ENCODE peak calls at places on chromosomes 13 and 19, in six cellular contexts. K is AG04449, S is tibial artery, A is lower leg skin, H is fibroblast of villous mesenchyme, E is heart left ventricle. X is an unnamed sample.

GRCh38 chr19:50159078-50159477 is 4.0 kb downstream of the IZUMO2 start:
- DNase-seq in K (no peak), S (no peak), A (no peak), H (no peak), E (no peak), X (no peak)

GRCh38 chr13:97261254-97262015 is 39.3 kb downstream of the MBNL2 start:
- DNase-seq in K (no peak), S (no peak), A (no peak), H (no peak), E (no peak), X (no peak)

GRCh38 chr13:110560606-110561334 is 752 bp downstream of the RAB20 start:
- DNase-seq in K (no peak), S (peak; percentile 76), A (no peak), H (peak; percentile 76), E (no peak), X (no peak)

GRCh38 chr19:2719910-2720776 is 1.0 kb downstream of the DIRAS1 start:
- DNase-seq in K (no peak), S (no peak), A (no peak), H (no peak), E (no peak), X (peak; percentile 10)

GRCh38 chr19:49761625-49762311 is 1.3 kb downstream of the TSKS start:
- DNase-seq in K (no peak), S (no peak), A (no peak), H (peak; percentile 69), E (no peak), X (no peak)

GRCh38 chr13:64272681-64273080 is 2857.0 kb upstream of the PCDH20 start:
- DNase-seq in K (no peak), S (no peak), A (no peak), H (no peak), E (no peak), X (no peak)

GRCh38 chr19:55406869-55407624 is 541 bp downstream of the UBE2S start:
- DNase-seq in K (no peak), S (peak; percentile 69), A (no peak), H (peak; percentile 39), E (no peak), X (no peak)

GRCh38 chr19:52453324-52454094 is at the start of gene ZNF578:
- DNase-seq in K (peak; percentile 12), S (peak; percentile 79), A (peak; percentile 62), H (peak; percentile 85), E (peak; percentile 90), X (peak; percentile 33)

GRCh38 chr19:53883741-53884140 is 1.7 kb downstream of the PRKCG start:
- DNase-seq in K (no peak), S (no peak), A (no peak), H (no peak), E (no peak), X (no peak)

GRCh38 chr19:50191270-50191669 is 12.2 kb upstream of the MYH14 start:
- DNase-seq in K (no peak), S (no peak), A (no peak), H (no peak), E (no peak), X (no peak)

GRCh38 chr13:100323937-100324336 is 235.0 kb downstream of the PCCA start:
- DNase-seq in K (no peak), S (no peak), A (no peak), H (no peak), E (no peak), X (no peak)

GRCh38 chr19:19645233-19645870 is 1.9 kb upstream of the GMIP start:
- DNase-seq in K (no peak), S (no peak), A (no peak), H (no peak), E (no peak), X (no peak)
- H3K4me3 ChIP-seq in K (no peak overlapping the region), S (no peak overlapping the region), A (no peak overlapping the region), H (no peak overlapping the region), E (no peak overlapping the region), X (no peak overlapping the region)

DNA sequence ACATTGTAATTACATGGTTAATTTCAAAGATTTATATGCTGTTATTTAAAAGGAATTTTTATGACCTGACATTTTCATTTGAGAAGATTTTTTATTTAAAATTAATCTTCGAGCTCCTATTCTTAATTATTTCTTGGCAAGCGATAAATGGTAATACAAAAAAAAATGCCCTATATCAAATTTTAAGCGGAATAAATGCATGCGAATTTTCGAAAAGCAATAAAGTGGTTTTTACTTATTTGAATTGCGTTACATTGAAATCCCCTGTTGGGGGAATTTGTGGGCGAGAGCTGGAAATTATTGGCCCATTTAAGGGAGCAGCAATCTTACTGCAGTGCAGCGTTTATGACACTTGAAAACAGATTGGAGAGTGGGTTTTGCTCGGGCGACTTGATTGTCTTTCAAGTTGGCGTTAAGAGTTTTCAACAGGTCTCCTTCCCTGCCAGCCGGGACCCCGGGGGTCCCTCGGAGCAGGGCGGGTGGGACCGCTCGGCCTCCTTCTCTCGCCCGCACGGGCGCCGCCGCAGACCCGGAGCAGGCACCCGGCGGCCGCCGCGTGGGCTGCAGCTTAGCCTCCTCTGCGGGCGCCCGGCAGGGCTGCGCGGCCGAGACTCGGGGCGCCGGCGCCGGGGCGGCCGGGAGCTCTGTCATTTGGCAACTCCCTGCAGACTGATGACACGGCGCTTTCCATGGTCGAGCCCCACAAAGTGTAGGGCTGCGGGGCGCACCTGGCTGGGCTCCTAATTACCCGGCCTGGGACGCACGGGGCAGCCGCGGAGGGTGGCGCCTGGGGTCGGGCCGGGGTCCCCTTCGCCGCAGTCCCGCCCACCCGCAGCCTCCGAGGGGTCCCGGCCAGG is 255.1 kb upstream of the SOX21 start:
- DNase-seq in K (no peak), S (no peak), A (no peak), H (no peak), E (peak; percentile 54), X (no peak)
- H3K4me3 ChIP-seq in K (peak overlapping the region; percentile 40), S (no peak overlapping the region), A (no peak overlapping the region), H (peak overlapping the region; percentile 9), E (peak overlapping the region; percentile 15), X (peak overlapping the region; percentile 50)

GRCh38 chr13:51822106-51822840 is 18.3 kb upstream of the DHRS12 start:
- DNase-seq in K (no peak), S (no peak), A (no peak), H (no peak), E (no peak), X (no peak)
- H3K4me3 ChIP-seq in K (no peak overlapping the region), S (no peak overlapping the region), A (no peak overlapping the region), H (no peak overlapping the region), E (no peak overlapping the region), X (no peak overlapping the region)

GRCh38 chr13:40799508-40799907 is 10.1 kb downstream of the SLC25A15 start:
- DNase-seq in K (no peak), S (no peak), A (no peak), H (no peak), E (no peak), X (no peak)

GRCh38 chr13:40798380-40798779 is 9.0 kb downstream of the SLC25A15 start:
- DNase-seq in K (no peak), S (no peak), A (no peak), H (no peak), E (no peak), X (no peak)

GRCh38 chr13:40793339-40793738 is 3.9 kb downstream of the SLC25A15 start:
- DNase-seq in K (no peak), S (no peak), A (no peak), H (no peak), E (no peak), X (no peak)

GRCh38 chr13:40794414-40795368 is 5.3 kb downstream of the SLC25A15 start:
- DNase-seq in K (no peak), S (no peak), A (no peak), H (no peak), E (no peak), X (no peak)

DNA sequence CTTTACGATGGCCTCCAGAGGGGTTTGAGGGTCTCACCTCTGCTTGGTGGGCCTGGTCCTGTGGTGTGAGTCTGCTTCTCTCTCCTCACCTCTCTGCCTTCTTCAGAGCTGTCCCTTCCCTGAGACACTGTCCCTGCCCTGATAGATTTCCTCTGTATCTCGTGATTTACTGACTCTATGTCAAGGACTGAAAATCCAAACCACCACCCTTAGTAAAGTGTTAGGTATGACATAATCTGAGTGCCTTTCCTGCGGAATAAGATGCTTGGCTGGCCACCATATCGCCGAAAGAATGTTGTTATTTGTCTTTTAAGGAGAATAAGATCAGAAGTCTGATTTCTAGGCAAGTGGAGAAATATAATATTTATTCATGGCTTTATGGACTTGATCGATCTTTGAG is 7.2 kb downstream of the SLC25A15 start:
- DNase-seq in K (no peak), S (no peak), A (no peak), H (no peak), E (no peak), X (no peak)
- H3K4me3 ChIP-seq in K (no peak overlapping the region), S (no peak overlapping the region), A (no peak overlapping the region), H (no peak overlapping the region), E (no peak overlapping the region), X (no peak overlapping the region)

DNA sequence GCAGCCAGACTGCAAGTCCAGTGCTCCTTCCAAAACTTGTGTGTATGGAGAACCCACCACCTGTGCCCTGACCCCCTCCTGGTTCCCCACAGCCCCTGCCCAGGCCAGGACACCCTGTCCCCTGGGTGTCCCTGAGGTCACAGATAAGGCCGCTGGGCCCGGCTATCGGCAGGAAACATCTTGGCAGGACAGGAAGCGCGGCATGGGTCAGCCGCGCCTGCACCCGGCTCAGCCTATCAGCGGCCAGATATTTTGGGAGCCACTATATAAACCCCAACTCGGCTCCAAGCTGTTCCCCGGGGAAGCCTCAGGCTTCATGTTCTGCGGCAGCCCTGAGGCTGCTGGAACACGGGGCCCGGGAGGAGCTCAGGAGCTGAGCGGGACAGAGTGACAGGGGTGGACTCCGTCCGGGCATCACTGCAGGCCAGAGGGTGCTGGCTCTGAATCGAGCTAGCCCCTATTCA is 60.8 kb downstream of the AP1M1 start:
- DNase-seq in K (no peak), S (peak; percentile 84), A (peak; percentile 68), H (no peak), E (peak; percentile 90), X (no peak)
- H3K4me3 ChIP-seq in K (no peak overlapping the region), S (no peak overlapping the region), A (no peak overlapping the region), H (no peak overlapping the region), E (peak overlapping the region; percentile 11), X (no peak overlapping the region)

X was measured in retinal pigment epithelial cell.